ENCODE peak calls at places on chromosome 13, in four cellular contexts. X, D, W and C are unnamed samples.

GRCh38 chr13:96297360-96297759 is 207.5 kb downstream of the HS6ST3 start:
- DNase-seq in W (no peak), X (no peak), D (no peak), C (no peak)

GRCh38 chr13:61255035-61255796 is 160.4 kb downstream of the PCDH20 start:
- DNase-seq in X (no peak), D (no peak), W (peak), C (peak)

GRCh38 chr13:26011208-26011573 is 40.6 kb downstream of the SHISA2 start:
- DNase-seq in D (no peak), W (no peak), X (no peak), C (no peak)

GRCh38 chr13:64338671-64339070 is 2891.5 kb downstream of the PCDH9 start:
- DNase-seq in D (no peak), W (no peak), X (no peak), C (no peak)

GRCh38 chr13:20461481-20461859 is 64.2 kb downstream of the CRYL1 start:
- DNase-seq in W (no peak), D (no peak), X (no peak), C (no peak)

GRCh38 chr13:78625384-78625783 is 22.0 kb upstream of the POU4F1 start:
- DNase-seq in W (no peak), D (no peak), X (no peak), C (no peak)

GRCh38 chr13:109154146-109154545 is 524.7 kb downstream of the MYO16 start:
- DNase-seq in X (no peak), D (no peak), W (peak), C (no peak)

GRCh38 chr13:100520936-100521765 is 67.4 kb downstream of the GGACT start:
- DNase-seq in D (no peak), W (no peak), X (no peak), C (peak)

GRCh38 chr13:98500963-98501421 is 75.9 kb downstream of the STK24 start:
- DNase-seq in X (no peak), W (no peak), D (peak), C (no peak)

GRCh38 chr13:34347784-34348573 is 530.0 kb downstream of the RFC3 start:
- DNase-seq in X (no peak), D (no peak), W (peak), C (no peak)

GRCh38 chr13:87680298-87680697 is 9.1 kb downstream of the SLITRK5 start:
- DNase-seq in D (no peak), X (no peak), W (no peak), C (no peak)

GRCh38 chr13:29472317-29472961 is 123.0 kb downstream of the SLC7A1 start:
- DNase-seq in W (peak), D (no peak), X (peak), C (peak)

GRCh38 chr13:89066868-89067466 is 1395.8 kb downstream of the SLITRK5 start:
- DNase-seq in X (peak), W (peak), D (no peak), C (peak)

GRCh38 chr13:68063181-68063580 is 833.0 kb upstream of the PCDH9 start:
- DNase-seq in D (no peak), X (no peak), W (no peak), C (no peak)

GRCh38 chr13:93425411-93425810 is 198.8 kb downstream of the GPC6 start:
- DNase-seq in X (no peak), W (no peak), D (no peak), C (no peak)

GRCh38 chr13:80527400-80527799 is 186.5 kb upstream of the SPRY2 start:
- DNase-seq in X (peak), W (no peak), D (no peak), C (no peak)

GRCh38 chr13:90533866-90534265 is 813.6 kb upstream of the MIR17HG start:
- DNase-seq in D (no peak), W (no peak), X (no peak), C (no peak)

GRCh38 chr13:85772379-85772778 is 26.8 kb downstream of the SLITRK6 start:
- DNase-seq in W (peak), X (no peak), D (no peak), C (no peak)

GRCh38 chr13:94309576-94309975 is 169.9 kb downstream of the DCT start:
- DNase-seq in D (no peak), X (no peak), W (no peak), C (no peak)

GRCh38 chr13:94312511-94313191 is 166.8 kb downstream of the DCT start:
- DNase-seq in X (no peak), D (peak), W (no peak), C (no peak)

GRCh38 chr13:80276371-80277289 is 64.3 kb downstream of the SPRY2 start:
- DNase-seq in X (no peak), D (no peak), W (peak), C (peak)

GRCh38 chr13:113962386-113962785 is 11.5 kb downstream of the C13orf46 start:
- DNase-seq in D (no peak), W (no peak), X (no peak), C (no peak)

GRCh38 chr13:40668335-40668734 is 1.9 kb upstream of the FOXO1 start:
- DNase-seq in X (peak), W (peak), D (no peak), C (peak)

GRCh38 chr13:53189162-53189561 is 160.5 kb downstream of the OLFM4 start:
- DNase-seq in X (no peak), W (no peak), D (no peak), C (no peak)

GRCh38 chr13:79212064-79212619 is 193.9 kb downstream of the RBM26 start:
- DNase-seq in W (peak), X (no peak), D (no peak), C (no peak)

GRCh38 chr13:43879323-43880181 is at the start of the genes CCDC122 and LACC1:
- DNase-seq in D (no peak), W (peak), X (no peak), C (peak)

GRCh38 chr13:43880930-43881329 is 1.2 kb downstream of the LACC1 start:
- DNase-seq in D (no peak), W (no peak), X (no peak), C (no peak)

GRCh38 chr13:43881580-43881979 is 1.9 kb downstream of the LACC1 start:
- DNase-seq in X (no peak), W (no peak), D (no peak), C (no peak)

GRCh38 chr13:43878897-43879322 is 630 bp downstream of the CCDC122 start:
- DNase-seq in X (no peak), W (peak), D (peak), C (peak)

DNA sequence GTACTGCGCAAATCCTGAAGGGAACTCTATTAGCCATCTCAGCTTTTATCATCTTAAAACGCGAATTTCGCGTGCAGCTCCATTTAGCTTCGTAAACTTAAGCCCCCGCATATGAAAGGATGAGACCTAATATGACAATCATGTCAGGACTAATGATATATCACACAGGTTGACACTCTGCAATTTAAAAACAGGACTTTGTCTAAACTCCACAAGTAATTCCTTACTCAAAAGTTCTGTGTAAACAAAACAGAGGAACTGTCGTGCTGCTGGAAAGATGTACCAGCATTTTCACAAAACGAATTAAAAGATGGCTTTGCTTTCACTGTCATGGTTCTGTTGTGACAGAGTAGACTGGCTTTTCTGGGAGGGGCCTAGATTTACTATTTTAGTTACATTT is 747 bp downstream of the LACC1 start:
- DNase-seq in W (no peak), X (no peak), D (no peak), C (no peak)
- TF ChIP-seq TARDBP in W (no peak), X (no peak), D (no peak), C (no peak)

GRCh38 chr13:59409211-59409610 is 754.5 kb downstream of the DIAPH3 start:
- DNase-seq in X (no peak), W (no peak), D (no peak), C (no peak)
- TF ChIP-seq TARDBP in X (no peak), W (no peak), D (no peak), C (no peak)

GRCh38 chr13:42821437-42821836 is 40.1 kb downstream of the FAM216B start:
- DNase-seq in X (no peak), W (no peak), D (no peak), C (no peak)
- TF ChIP-seq TARDBP in X (no peak), W (no peak), D (no peak), C (no peak)

GRCh38 chr13:48294670-48295069 is 8.9 kb upstream of the RB1 start:
- DNase-seq in W (peak), X (no peak), D (no peak), C (no peak)
- TF ChIP-seq TARDBP in W (no peak), X (no peak), D (no peak), C (no peak)

GRCh38 chr13:105871768-105872167 is 663.7 kb downstream of the EFNB2 start:
- DNase-seq in D (no peak), W (no peak), X (no peak), C (no peak)
- TF ChIP-seq TARDBP in D (no peak), W (no peak), X (no peak), C (no peak)